ENCODE peak calls at places on chromosome 17, in seven cellular contexts. One of them, this sample, is unnamed.

GRCh38 chr17:80872999-80873951 is 118.4 kb upstream of the CHMP6 start:
- DNase-seq in A172: no peak
- DNase-seq in HAP-1: no peak
- DNase-seq in NCI-H1092: no peak
- DNase-seq in C1 segment of cervical spinal cord: peak
- DNase-seq in AG04450: no peak
- DNase-seq in EH: peak
- DNase-seq in this sample: no peak

GRCh38 chr17:58312824-58313223 is 15.8 kb downstream of the TSPOAP1 start:
- DNase-seq in A172: no peak
- DNase-seq in HAP-1: peak
- DNase-seq in NCI-H1092: no peak
- DNase-seq in C1 segment of cervical spinal cord: no peak
- DNase-seq in AG04450: no peak
- DNase-seq in EH: no peak
- DNase-seq in this sample: no peak

GRCh38 chr17:4161179-4161559 is 18.2 kb downstream of the CYB5D2 start:
- DNase-seq in A172: peak
- DNase-seq in HAP-1: peak
- DNase-seq in NCI-H1092: no peak
- DNase-seq in C1 segment of cervical spinal cord: no peak
- DNase-seq in AG04450: peak
- DNase-seq in EH: peak
- DNase-seq in this sample: peak

GRCh38 chr17:17243163-17243562 is 6.2 kb upstream of the FLCN start:
- DNase-seq in A172: no peak
- DNase-seq in HAP-1: no peak
- DNase-seq in NCI-H1092: no peak
- DNase-seq in C1 segment of cervical spinal cord: no peak
- DNase-seq in AG04450: no peak
- DNase-seq in EH: no peak
- DNase-seq in this sample: no peak

GRCh38 chr17:38671939-38672720 is 2.6 kb downstream of the EPOP start:
- DNase-seq in A172: no peak
- DNase-seq in HAP-1: no peak
- DNase-seq in NCI-H1092: no peak
- DNase-seq in C1 segment of cervical spinal cord: no peak
- DNase-seq in AG04450: no peak
- DNase-seq in EH: no peak
- DNase-seq in this sample: no peak

GRCh38 chr17:80970044-80970761 is 21.4 kb upstream of the CHMP6 start:
- DNase-seq in A172: peak
- DNase-seq in HAP-1: peak
- DNase-seq in NCI-H1092: peak
- DNase-seq in C1 segment of cervical spinal cord: no peak
- DNase-seq in AG04450: no peak
- DNase-seq in EH: peak
- DNase-seq in this sample: peak

GRCh38 chr17:44082206-44082605 is 11.7 kb downstream of the G6PC3 start:
- DNase-seq in A172: peak
- DNase-seq in HAP-1: no peak
- DNase-seq in NCI-H1092: no peak
- DNase-seq in C1 segment of cervical spinal cord: no peak
- DNase-seq in AG04450: no peak
- DNase-seq in EH: no peak
- DNase-seq in this sample: no peak

GRCh38 chr17:82566129-82566995 is 46.8 kb downstream of the FOXK2 start:
- DNase-seq in A172: no peak
- DNase-seq in HAP-1: no peak
- DNase-seq in NCI-H1092: no peak
- DNase-seq in C1 segment of cervical spinal cord: no peak
- DNase-seq in AG04450: no peak
- DNase-seq in EH: no peak
- DNase-seq in this sample: no peak

GRCh38 chr17:56165017-56165720 is 11.9 kb downstream of the ANKFN1 start:
- DNase-seq in A172: no peak
- DNase-seq in HAP-1: no peak
- DNase-seq in NCI-H1092: no peak
- DNase-seq in C1 segment of cervical spinal cord: no peak
- DNase-seq in AG04450: no peak
- DNase-seq in EH: peak
- DNase-seq in this sample: no peak

GRCh38 chr17:34638526-34639260 is 59.3 kb downstream of the TMEM132E start:
- DNase-seq in A172: no peak
- DNase-seq in HAP-1: no peak
- DNase-seq in NCI-H1092: no peak
- DNase-seq in C1 segment of cervical spinal cord: no peak
- DNase-seq in AG04450: no peak
- DNase-seq in EH: no peak
- DNase-seq in this sample: no peak

GRCh38 chr17:5097101-5097834 is 14.4 kb downstream of the ZNF232 start:
- DNase-seq in A172: no peak
- DNase-seq in HAP-1: no peak
- DNase-seq in NCI-H1092: peak
- DNase-seq in C1 segment of cervical spinal cord: peak
- DNase-seq in AG04450: no peak
- DNase-seq in EH: no peak
- DNase-seq in this sample: no peak

GRCh38 chr17:47844814-47845453 is 3.9 kb upstream of the SCRN2 start:
- DNase-seq in A172: no peak
- DNase-seq in HAP-1: no peak
- DNase-seq in NCI-H1092: no peak
- DNase-seq in C1 segment of cervical spinal cord: no peak
- DNase-seq in AG04450: no peak
- DNase-seq in EH: peak
- DNase-seq in this sample: no peak

GRCh38 chr17:63988741-63989621 is 9.2 kb upstream of the PRR29 start:
- DNase-seq in A172: no peak
- DNase-seq in HAP-1: no peak
- DNase-seq in NCI-H1092: no peak
- DNase-seq in C1 segment of cervical spinal cord: no peak
- DNase-seq in AG04450: no peak
- DNase-seq in EH: peak
- DNase-seq in this sample: no peak

GRCh38 chr17:40373999-40374398 is 9.5 kb upstream of the GJD3 start:
- DNase-seq in A172: no peak
- DNase-seq in HAP-1: no peak
- DNase-seq in NCI-H1092: no peak
- DNase-seq in C1 segment of cervical spinal cord: no peak
- DNase-seq in AG04450: no peak
- DNase-seq in EH: no peak
- DNase-seq in this sample: no peak

GRCh38 chr17:36807496-36808180 is 129.6 kb upstream of the LHX1 start:
- DNase-seq in A172: no peak
- DNase-seq in HAP-1: no peak
- DNase-seq in NCI-H1092: no peak
- DNase-seq in C1 segment of cervical spinal cord: no peak
- DNase-seq in AG04450: no peak
- DNase-seq in EH: no peak
- DNase-seq in this sample: no peak

GRCh38 chr17:7478276-7479138 is 924 bp downstream of the ZBTB4 start:
- DNase-seq in A172: peak
- DNase-seq in HAP-1: peak
- DNase-seq in NCI-H1092: no peak
- DNase-seq in C1 segment of cervical spinal cord: peak
- DNase-seq in AG04450: no peak
- DNase-seq in EH: peak
- DNase-seq in this sample: no peak

GRCh38 chr17:78979780-78980623 is at the start of gene LGALS3BP:
- DNase-seq in A172: peak
- DNase-seq in HAP-1: peak
- DNase-seq in NCI-H1092: peak
- DNase-seq in C1 segment of cervical spinal cord: peak
- DNase-seq in AG04450: peak
- DNase-seq in EH: peak
- DNase-seq in this sample: no peak

GRCh38 chr17:57045868-57046671 is 39.0 kb upstream of the AKAP1 start:
- DNase-seq in A172: no peak
- DNase-seq in HAP-1: no peak
- DNase-seq in NCI-H1092: no peak
- DNase-seq in C1 segment of cervical spinal cord: no peak
- DNase-seq in AG04450: no peak
- DNase-seq in EH: no peak
- DNase-seq in this sample: no peak

GRCh38 chr17:78474631-78475146 is 96.2 kb downstream of the PGS1 start:
- DNase-seq in A172: no peak
- DNase-seq in HAP-1: no peak
- DNase-seq in NCI-H1092: no peak
- DNase-seq in C1 segment of cervical spinal cord: no peak
- DNase-seq in AG04450: no peak
- DNase-seq in EH: no peak
- DNase-seq in this sample: no peak

GRCh38 chr17:57776366-57776765 is 31.3 kb upstream of the CCDC182 start:
- DNase-seq in A172: no peak
- DNase-seq in HAP-1: no peak
- DNase-seq in NCI-H1092: no peak
- DNase-seq in C1 segment of cervical spinal cord: no peak
- DNase-seq in AG04450: no peak
- DNase-seq in EH: no peak
- DNase-seq in this sample: no peak

GRCh38 chr17:81272616-81273015 is 22.5 kb downstream of the SLC38A10 start:
- DNase-seq in A172: no peak
- DNase-seq in HAP-1: no peak
- DNase-seq in NCI-H1092: no peak
- DNase-seq in C1 segment of cervical spinal cord: no peak
- DNase-seq in AG04450: no peak
- DNase-seq in EH: no peak
- DNase-seq in this sample: no peak

GRCh38 chr17:41682611-41683010 is 6.1 kb upstream of the EIF1 start:
- DNase-seq in A172: no peak
- DNase-seq in HAP-1: no peak
- DNase-seq in NCI-H1092: no peak
- DNase-seq in C1 segment of cervical spinal cord: no peak
- DNase-seq in AG04450: no peak
- DNase-seq in EH: no peak
- DNase-seq in this sample: no peak

GRCh38 chr17:8557176-8557806 is 73.2 kb downstream of the MYH10 start:
- DNase-seq in A172: no peak
- DNase-seq in HAP-1: no peak
- DNase-seq in NCI-H1092: no peak
- DNase-seq in C1 segment of cervical spinal cord: no peak
- DNase-seq in AG04450: no peak
- DNase-seq in EH: peak
- DNase-seq in this sample: no peak

GRCh38 chr17:40290629-40291296 is 3.1 kb downstream of the CDC6 start:
- DNase-seq in A172: peak
- DNase-seq in HAP-1: peak
- DNase-seq in NCI-H1092: no peak
- DNase-seq in C1 segment of cervical spinal cord: no peak
- DNase-seq in AG04450: peak
- DNase-seq in EH: peak
- DNase-seq in this sample: peak

GRCh38 chr17:42310281-42311156 is 22.2 kb downstream of the STAT5A start:
- DNase-seq in A172: no peak
- DNase-seq in HAP-1: no peak
- DNase-seq in NCI-H1092: no peak
- DNase-seq in C1 segment of cervical spinal cord: no peak
- DNase-seq in AG04450: no peak
- DNase-seq in EH: no peak
- DNase-seq in this sample: no peak

GRCh38 chr17:27241346-27241946 is 52.5 kb upstream of the WSB1 start:
- DNase-seq in A172: peak
- DNase-seq in HAP-1: no peak
- DNase-seq in NCI-H1092: no peak
- DNase-seq in C1 segment of cervical spinal cord: no peak
- DNase-seq in AG04450: no peak
- DNase-seq in EH: peak
- DNase-seq in this sample: no peak

GRCh38 chr17:77115510-77115909 is 25.3 kb upstream of the SEC14L1 start:
- DNase-seq in A172: no peak
- DNase-seq in HAP-1: no peak
- DNase-seq in NCI-H1092: no peak
- DNase-seq in C1 segment of cervical spinal cord: no peak
- DNase-seq in AG04450: no peak
- DNase-seq in EH: no peak
- DNase-seq in this sample: no peak

GRCh38 chr17:11950771-11951519 is 46.3 kb downstream of the ZNF18 start:
- DNase-seq in A172: no peak
- DNase-seq in HAP-1: no peak
- DNase-seq in NCI-H1092: no peak
- DNase-seq in C1 segment of cervical spinal cord: no peak
- DNase-seq in AG04450: no peak
- DNase-seq in EH: no peak
- DNase-seq in this sample: no peak

GRCh38 chr17:3894927-3895343 is 2.1 kb upstream of the CAMKK1 start:
- DNase-seq in A172: peak
- DNase-seq in HAP-1: no peak
- DNase-seq in NCI-H1092: no peak
- DNase-seq in C1 segment of cervical spinal cord: peak
- DNase-seq in AG04450: no peak
- DNase-seq in EH: peak
- DNase-seq in this sample: peak

GRCh38 chr17:67221062-67221998 is 23.7 kb downstream of the HELZ start:
- DNase-seq in A172: no peak
- DNase-seq in HAP-1: peak
- DNase-seq in NCI-H1092: no peak
- DNase-seq in C1 segment of cervical spinal cord: no peak
- DNase-seq in AG04450: no peak
- DNase-seq in EH: peak
- DNase-seq in this sample: peak

GRCh38 chr17:50431219-50431618 is 5.2 kb downstream of the ACSF2 start:
- DNase-seq in A172: no peak
- DNase-seq in HAP-1: peak
- DNase-seq in NCI-H1092: no peak
- DNase-seq in C1 segment of cervical spinal cord: no peak
- DNase-seq in AG04450: no peak
- DNase-seq in EH: no peak
- DNase-seq in this sample: no peak

GRCh38 chr17:31068291-31068690 is 26.5 kb upstream of the NF1 start:
- DNase-seq in A172: peak
- DNase-seq in HAP-1: peak
- DNase-seq in NCI-H1092: no peak
- DNase-seq in C1 segment of cervical spinal cord: peak
- DNase-seq in AG04450: no peak
- DNase-seq in EH: peak
- DNase-seq in this sample: no peak

GRCh38 chr17:75364078-75364477 is 41.4 kb downstream of the GRB2 start:
- DNase-seq in A172: peak
- DNase-seq in HAP-1: no peak
- DNase-seq in NCI-H1092: no peak
- DNase-seq in C1 segment of cervical spinal cord: no peak
- DNase-seq in AG04450: peak
- DNase-seq in EH: peak
- DNase-seq in this sample: no peak